ENCODE peak calls at places on chromosomes 2 and 18, in six cellular contexts. E, K, U, R, M and V are unnamed samples.

GRCh38 chr2:240154606-240155005 is 14.1 kb upstream of the OTOS start:
- DNase-seq in E (no peak), K (no peak), U (no peak), R (no peak), M (no peak), V (no peak)

GRCh38 chr2:31008571-31009114 is 129.6 kb downstream of the GALNT14 start:
- DNase-seq in E (no peak), K (no peak), U (no peak), R (no peak), M (no peak), V (no peak)

GRCh38 chr2:181158453-181158852 is 178.0 kb downstream of the UBE2E3 start:
- DNase-seq in E (no peak), K (no peak), U (no peak), R (no peak), M (no peak), V (no peak)

GRCh38 chr2:149422337-149422990 is 92.1 kb downstream of the LYPD6 start:
- DNase-seq in E (no peak), K (no peak), U (no peak), R (no peak), M (no peak), V (peak)

GRCh38 chr2:15729709-15730544 is 138.3 kb downstream of the DDX1 start:
- DNase-seq in E (no peak), K (no peak), U (no peak), R (no peak), M (no peak), V (no peak)

GRCh38 chr2:204487447-204488229 is 57.6 kb upstream of the PARD3B start:
- DNase-seq in E (no peak), K (no peak), U (no peak), R (no peak), M (no peak), V (no peak)

GRCh38 chr2:192414794-192415193 is 220.1 kb upstream of the TMEFF2 start:
- DNase-seq in E (no peak), K (no peak), U (no peak), R (no peak), M (no peak), V (no peak)

GRCh38 chr2:129296401-129297343 is 682.8 kb upstream of the RAB6C start:
- DNase-seq in E (no peak), K (no peak), U (no peak), R (no peak), M (no peak), V (no peak)

GRCh38 chr2:107602801-107603200 is 223.9 kb upstream of the RGPD4 start:
- DNase-seq in E (no peak), K (no peak), U (no peak), R (no peak), M (no peak), V (no peak)

GRCh38 chr2:214904176-214904575 is 94.7 kb upstream of the BARD1 start:
- DNase-seq in E (no peak), K (no peak), U (no peak), R (no peak), M (no peak), V (no peak)

GRCh38 chr18:3538954-3539617 is 89.1 kb downstream of the TGIF1 start:
- DNase-seq in E (no peak), K (no peak), U (no peak), R (no peak), M (no peak), V (no peak)

GRCh38 chr2:182593394-182593707 is 122.7 kb upstream of the DNAJC10 start:
- DNase-seq in E (no peak), K (no peak), U (no peak), R (no peak), M (no peak), V (no peak)

GRCh38 chr18:69757733-69758132 is 189.9 kb downstream of the CD226 start:
- DNase-seq in E (no peak), K (no peak), U (no peak), R (no peak), M (no peak), V (no peak)

GRCh38 chr2:71611247-71611646 is 157.9 kb downstream of the DYSF start:
- DNase-seq in E (no peak), K (no peak), U (no peak), R (peak), M (no peak), V (no peak)

GRCh38 chr2:181589779-181590178 is 67.1 kb downstream of the CERKL start:
- DNase-seq in E (no peak), K (no peak), U (no peak), R (no peak), M (no peak), V (no peak)

GRCh38 chr2:236993799-236994198 is 91.9 kb upstream of the COPS8 start:
- DNase-seq in E (no peak), K (no peak), U (no peak), R (no peak), M (no peak), V (no peak)

GRCh38 chr2:181275643-181276070 is 181.5 kb upstream of the ITGA4 start:
- DNase-seq in E (peak), K (no peak), U (no peak), R (peak), M (no peak), V (no peak)

GRCh38 chr2:174124171-174124570 is 124.2 kb downstream of the OLA1 start:
- DNase-seq in E (no peak), K (peak), U (no peak), R (peak), M (no peak), V (no peak)

GRCh38 chr2:189327879-189328351 is 113.4 kb upstream of the WDR75 start:
- DNase-seq in E (no peak), K (no peak), U (no peak), R (no peak), M (no peak), V (no peak)

GRCh38 chr2:44952806-44953685 is 11.5 kb downstream of the SIX3 start:
- DNase-seq in E (no peak), K (no peak), U (no peak), R (no peak), M (no peak), V (no peak)

GRCh38 chr2:158664987-158665386 is 130.1 kb upstream of the DAPL1 start:
- DNase-seq in E (no peak), K (no peak), U (no peak), R (no peak), M (no peak), V (no peak)

GRCh38 chr2:26483027-26483326 is 5.1 kb upstream of the OTOF start:
- DNase-seq in E (no peak), K (no peak), U (no peak), R (no peak), M (no peak), V (no peak)

GRCh38 chr2:64781991-64782390 is 128.3 kb upstream of the SERTAD2 start:
- DNase-seq in E (no peak), K (no peak), U (no peak), R (no peak), M (no peak), V (no peak)

GRCh38 chr2:15833731-15834130 is 106.6 kb upstream of the MYCN start:
- DNase-seq in E (no peak), K (no peak), U (no peak), R (no peak), M (no peak), V (no peak)

GRCh38 chr2:237287874-237288273 is 126.1 kb downstream of the COL6A3 start:
- DNase-seq in E (no peak), K (no peak), U (no peak), R (no peak), M (no peak), V (no peak)

GRCh38 chr18:37533647-37534565 is 31.7 kb downstream of the CELF4 start:
- DNase-seq in E (no peak), K (no peak), U (peak), R (peak), M (no peak), V (no peak)

GRCh38 chr2:240919161-240919781 is 13.1 kb downstream of the CROCC2 start:
- DNase-seq in E (no peak), K (no peak), U (no peak), R (no peak), M (no peak), V (no peak)

GRCh38 chr2:58521803-58522602 is 280.9 kb upstream of the FANCL start:
- DNase-seq in E (no peak), K (no peak), U (no peak), R (no peak), M (no peak), V (no peak)

GRCh38 chr2:191051825-191052778 is 38.1 kb upstream of the STAT1 start:
- DNase-seq in E (no peak), K (peak), U (no peak), R (no peak), M (peak), V (no peak)

GRCh38 chr18:36075862-36076587 is 8.7 kb upstream of the RPRD1A start:
- DNase-seq in E (no peak), K (no peak), U (no peak), R (no peak), M (peak), V (no peak)

GRCh38 chr2:233241803-233242202 is 9.7 kb upstream of the ATG16L1 start:
- DNase-seq in E (no peak), K (no peak), U (no peak), R (no peak), M (no peak), V (no peak)

GRCh38 chr18:36942264-36942663 is 113.3 kb downstream of the KIAA1328 start:
- DNase-seq in E (no peak), K (no peak), U (peak), R (no peak), M (no peak), V (no peak)

GRCh38 chr2:129767346-129767745 is 212.1 kb upstream of the RAB6C start:
- DNase-seq in E (no peak), K (no peak), U (no peak), R (no peak), M (no peak), V (no peak)

GRCh38 chr2:33457588-33458247 is 18.7 kb upstream of the RASGRP3 start:
- DNase-seq in E (no peak), K (no peak), U (no peak), R (no peak), M (no peak), V (no peak)

GRCh38 chr18:61894751-61895524 is 2.1 kb upstream of the RNF152 start:
- DNase-seq in E (no peak), K (no peak), U (peak), R (no peak), M (no peak), V (no peak)

DNA sequence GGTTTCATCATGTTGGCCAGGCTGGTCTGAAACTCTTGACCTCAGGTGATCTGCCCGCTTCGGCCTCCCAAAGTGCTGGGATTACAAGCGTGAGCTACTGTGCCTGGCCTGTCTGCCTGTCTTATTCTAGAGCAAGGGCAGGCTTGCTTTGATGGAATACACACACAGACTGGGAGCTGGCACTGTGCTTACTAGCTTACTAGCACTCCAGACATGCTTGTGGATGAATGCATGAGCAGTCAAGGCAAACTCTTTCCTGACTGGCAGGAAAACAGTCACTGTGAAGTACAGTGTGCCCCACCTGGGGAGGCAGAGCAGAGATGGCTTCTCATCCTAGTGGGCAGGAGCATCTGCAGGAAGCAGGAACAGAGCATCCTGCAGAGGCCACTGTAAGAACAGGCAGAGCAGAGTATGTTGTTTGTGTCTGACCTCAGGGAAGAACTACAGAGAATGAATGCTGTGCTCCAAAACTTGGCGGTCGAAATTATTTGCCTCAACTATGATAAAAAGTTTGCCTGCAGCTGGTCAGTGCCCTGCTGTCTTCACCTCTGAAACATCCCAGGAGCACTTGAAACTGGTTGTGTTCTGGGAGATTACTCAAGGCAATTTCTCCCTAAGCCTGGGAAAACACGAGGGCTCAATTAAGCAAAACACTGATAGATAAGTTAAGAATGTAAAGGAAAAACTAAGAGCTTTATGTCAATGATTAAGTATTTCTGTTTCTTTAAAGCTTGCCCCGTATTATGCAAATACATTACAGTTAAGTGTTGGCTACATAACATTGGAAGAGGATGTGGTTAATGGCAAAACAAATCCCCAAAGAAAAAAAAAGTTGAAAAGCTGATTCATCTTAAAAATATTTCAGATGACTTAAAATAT is 102.4 kb downstream of the VAPA start:
- DNase-seq in E (no peak), K (no peak), U (no peak), R (no peak), M (no peak), V (peak)
- TF ChIP-seq CTCF in E (no peak), K (no peak), U (no peak), R (no peak), M (no peak), V (no peak)

DNA sequence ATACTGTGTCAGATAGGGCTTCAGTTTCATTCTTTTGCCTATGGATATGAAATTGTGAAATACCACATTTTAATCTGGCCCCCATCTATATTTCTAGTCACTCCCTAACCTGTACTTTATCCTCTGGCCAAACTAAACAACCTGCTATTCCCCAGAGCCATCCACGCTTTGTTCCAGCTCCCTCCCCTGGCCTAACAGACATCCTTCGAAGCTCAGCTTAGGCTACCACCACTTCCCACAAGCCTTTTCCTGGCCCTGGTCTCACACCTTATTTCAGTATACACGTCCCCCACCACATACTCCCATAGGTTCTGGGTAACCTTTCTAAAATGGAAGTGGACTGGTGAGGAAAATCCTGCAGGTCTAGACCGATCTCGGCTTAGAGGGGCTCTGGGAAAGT is 55.4 kb downstream of the MAP4K3 start:
- DNase-seq in E (no peak), K (no peak), U (no peak), R (peak), M (no peak), V (no peak)
- TF ChIP-seq CTCF in E (no peak), K (no peak), U (no peak), R (no peak), M (no peak), V (no peak)

DNA sequence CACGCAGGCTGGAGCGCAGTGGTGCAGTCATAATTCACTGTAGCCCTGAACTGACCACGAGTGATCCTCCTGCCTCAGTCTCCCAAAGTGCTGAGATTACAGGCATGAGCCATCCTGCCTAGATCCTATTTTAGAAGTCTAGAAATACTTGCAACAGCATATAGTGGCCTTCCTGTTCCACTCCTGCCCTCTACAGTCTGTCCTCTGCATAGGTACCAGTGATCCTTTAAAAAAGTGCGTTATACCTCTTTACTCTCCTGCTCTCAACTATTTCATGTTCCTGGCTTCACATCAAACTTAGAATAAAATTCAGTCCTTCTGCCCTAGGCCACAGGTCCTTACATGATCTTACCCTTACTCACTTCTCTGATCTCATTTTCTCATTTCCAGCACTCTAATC is 6.0 kb downstream of the COMMD1 start:
- DNase-seq in E (no peak), K (no peak), U (no peak), R (no peak), M (no peak), V (no peak)
- TF ChIP-seq CTCF in E (no peak), K (peak), U (peak), R (peak), M (peak), V (no peak)

GRCh38 chr18:6414118-6414722 is 491 bp downstream of the L3MBTL4 start:
- DNase-seq in E (peak), K (peak), U (no peak), R (peak), M (no peak), V (no peak)
- TF ChIP-seq CTCF in E (no peak), K (peak), U (no peak), R (no peak), M (peak), V (no peak)